ENCODE peak calls at places on chromosome 11, in six cellular contexts. Q is transverse colon, M is lower lobe of right lung, Z is PC-9, P is Peyer's patch, O is tibial artery. H is an unnamed sample.

GRCh38 chr11:132347156-132348090 is 977.0 kb downstream of the NTM start:
- DNase-seq in M (no peak), Q (no peak), P (no peak), Z (no peak), O (no peak), H (no peak)

GRCh38 chr11:58576792-58577440 is 1.3 kb upstream of the LPXN start:
- DNase-seq in M (no peak), Z (no peak), O (no peak), Q (no peak), P (no peak), H (peak)

GRCh38 chr11:32056445-32056844 is 34.4 kb upstream of the RCN1 start:
- DNase-seq in O (no peak), Q (no peak), M (no peak), Z (no peak), P (no peak), H (no peak)

GRCh38 chr11:67309661-67310061 is 6.3 kb downstream of the SSH3 start:
- DNase-seq in M (no peak), O (peak), Q (peak), P (no peak), Z (no peak), H (no peak)

GRCh38 chr11:16239130-16240105 is 116.9 kb downstream of the SOX6 start:
- DNase-seq in Z (no peak), O (no peak), P (no peak), M (no peak), Q (no peak), H (no peak)

GRCh38 chr11:121476379-121477032 is 23.7 kb upstream of the SORL1-AS1 start:
- DNase-seq in Q (no peak), O (no peak), P (no peak), M (no peak), Z (no peak), H (peak)

GRCh38 chr11:63020671-63021255 is 5.1 kb upstream of the SLC22A8 start:
- DNase-seq in P (no peak), O (no peak), M (no peak), Z (no peak), Q (no peak), H (no peak)

GRCh38 chr11:91239359-91239758 is 985.3 kb upstream of the FAT3 start:
- DNase-seq in P (no peak), Z (peak), O (no peak), Q (no peak), M (no peak), H (no peak)

GRCh38 chr11:79052539-79052938 is 388.3 kb downstream of the TENM4 start:
- DNase-seq in P (no peak), Q (no peak), Z (no peak), M (no peak), O (no peak), H (no peak)

GRCh38 chr11:60985991-60986915 is 14.8 kb downstream of the CD6 start:
- DNase-seq in P (no peak), M (peak), O (no peak), Q (peak), Z (peak), H (peak)

GRCh38 chr11:82818399-82819043 is 81.7 kb downstream of the PRCP start:
- DNase-seq in P (no peak), Z (no peak), O (no peak), Q (no peak), M (no peak), H (no peak)

GRCh38 chr11:96324912-96325311 is 18.1 kb downstream of the MAML2 start:
- DNase-seq in Z (peak), Q (no peak), O (no peak), P (no peak), M (no peak), H (peak)

GRCh38 chr11:14756349-14756748 is 112.7 kb downstream of the PDE3B start:
- DNase-seq in O (no peak), P (no peak), M (no peak), Q (no peak), Z (no peak), H (no peak)

GRCh38 chr11:26930518-26931247 is 63.2 kb upstream of the FIBIN start:
- DNase-seq in M (no peak), O (no peak), Z (no peak), Q (no peak), P (no peak), H (no peak)

GRCh38 chr11:65599216-65599954 is 3.8 kb upstream of the KCNK7 start:
- DNase-seq in O (peak), Q (no peak), Z (no peak), P (no peak), M (no peak), H (no peak)

GRCh38 chr11:77322926-77323590 is 21.6 kb upstream of the GDPD4 start:
- DNase-seq in O (no peak), M (no peak), Q (no peak), P (no peak), Z (no peak), H (no peak)

GRCh38 chr11:86484164-86484794 is 109.6 kb downstream of the CCDC81 start:
- DNase-seq in Z (peak), P (no peak), O (peak), M (no peak), Q (no peak), H (peak)

GRCh38 chr11:31834237-31834636 is 23.1 kb upstream of the PAX6 start:
- DNase-seq in M (no peak), O (no peak), Z (no peak), P (no peak), Q (no peak), H (no peak)

GRCh38 chr11:16867097-16867496 is 128.7 kb downstream of the C11orf58 start:
- DNase-seq in O (no peak), P (no peak), Z (no peak), M (no peak), Q (no peak), H (no peak)

GRCh38 chr11:33234397-33235168 is 22.6 kb upstream of the HIPK3 start:
- DNase-seq in Q (no peak), M (no peak), Z (no peak), P (no peak), O (no peak), H (no peak)

GRCh38 chr11:65366340-65366773 is 11.8 kb downstream of the TIGD3 start:
- DNase-seq in Z (peak), P (no peak), O (no peak), M (no peak), Q (peak), H (peak)

GRCh38 chr11:106706355-106706754 is 311.9 kb downstream of the GUCY1A2 start:
- DNase-seq in O (no peak), M (no peak), Q (no peak), P (no peak), Z (peak), H (peak)

GRCh38 chr11:83573097-83573496 is 286.9 kb upstream of the CCDC90B start:
- DNase-seq in P (no peak), M (no peak), O (no peak), Z (no peak), Q (no peak), H (peak)

GRCh38 chr11:110947100-110947499 is 234.9 kb upstream of the ARHGAP20 start:
- DNase-seq in Q (no peak), M (no peak), O (no peak), P (no peak), Z (no peak), H (no peak)

GRCh38 chr11:16986434-16987204 is 27.6 kb downstream of the PLEKHA7 start:
- DNase-seq in Q (peak), P (peak), O (no peak), Z (peak), M (peak), H (no peak)

GRCh38 chr11:46114378-46114777 is 6.9 kb downstream of the PHF21A start:
- DNase-seq in P (no peak), O (no peak), M (no peak), Z (no peak), Q (no peak), H (no peak)

GRCh38 chr11:43547411-43547718 is 133.2 kb upstream of the HSD17B12 start:
- DNase-seq in Z (no peak), Q (no peak), O (no peak), P (no peak), M (no peak), H (no peak)

GRCh38 chr11:27293500-27294417 is 69.3 kb downstream of the CCDC34 start:
- DNase-seq in O (no peak), M (no peak), Z (no peak), P (no peak), Q (no peak), H (no peak)

GRCh38 chr11:128448981-128449713 is 138.2 kb downstream of the ETS1 start:
- DNase-seq in O (no peak), Z (no peak), M (no peak), P (no peak), Q (no peak), H (no peak)

GRCh38 chr11:128481135-128481534 is 106.2 kb downstream of the ETS1 start:
- DNase-seq in P (no peak), Z (no peak), M (no peak), Q (no peak), O (no peak), H (no peak)

GRCh38 chr11:76339217-76339616 is 41.7 kb downstream of the THAP12 start:
- DNase-seq in Q (peak), Z (no peak), O (peak), P (no peak), M (peak), H (no peak)

GRCh38 chr11:65430406-65431217 is 8.0 kb downstream of the NEAT1 start:
- DNase-seq in O (no peak), Z (no peak), M (no peak), P (no peak), Q (peak), H (no peak)

GRCh38 chr11:19553683-19554333 is 158.8 kb upstream of the NAV2 start:
- DNase-seq in M (peak), O (peak), Z (peak), P (peak), Q (peak), H (peak)

GRCh38 chr11:75849917-75850316 is 34.9 kb downstream of the UVRAG start:
- DNase-seq in Q (no peak), O (no peak), P (no peak), Z (no peak), M (no peak), H (no peak)

GRCh38 chr11:71489311-71490043 is 36.5 kb downstream of the NADSYN1 start:
- DNase-seq in M (no peak), O (no peak), P (no peak), Z (no peak), Q (no peak), H (peak)

GRCh38 chr11:12731841-12732336 is 57.7 kb downstream of the TEAD1 start:
- DNase-seq in Q (no peak), O (no peak), Z (no peak), M (no peak), P (no peak), H (no peak)

GRCh38 chr11:2137202-2138071 is 1.8 kb downstream of the IGF2 start:
- DNase-seq in P (no peak), Q (peak), Z (peak), M (peak), O (no peak), H (peak)

GRCh38 chr11:20477418-20478090 is 90.0 kb downstream of the PRMT3 start:
- DNase-seq in M (no peak), Z (no peak), P (no peak), Q (no peak), O (no peak), H (no peak)

GRCh38 chr11:64040684-64041267 is 5.0 kb downstream of the FLRT1 start:
- DNase-seq in Z (no peak), O (no peak), Q (no peak), P (no peak), M (no peak), H (no peak)
- TF ChIP-seq CTCF in Z (peak), O (no peak), Q (peak), P (peak), M (peak), H (peak)

GRCh38 chr11:120342678-120343077 is 6.5 kb downstream of the ARHGEF12 start:
- DNase-seq in Z (no peak), P (no peak), Q (no peak), M (no peak), O (no peak), H (no peak)
- H3K27ac ChIP-seq in Z (no peak), P (no peak), Q (no peak), M (no peak), O (no peak), H (no peak)

GRCh38 chr11:118073554-118073953 is 3.3 kb upstream of the TMPRSS4 start:
- DNase-seq in P (no peak), Z (no peak), O (no peak), Q (no peak), M (no peak), H (no peak)

GRCh38 chr11:118071416-118072030 is 5.4 kb upstream of the TMPRSS4 start:
- DNase-seq in P (no peak), Q (no peak), O (no peak), M (no peak), Z (no peak), H (no peak)

GRCh38 chr11:118076754-118077281 is at the start of gene TMPRSS4:
- DNase-seq in P (peak), M (peak), O (no peak), Z (peak), Q (peak), H (peak)

GRCh38 chr11:118074091-118074685 is 2.7 kb upstream of the TMPRSS4 start:
- DNase-seq in Q (no peak), M (no peak), Z (no peak), O (no peak), P (no peak), H (no peak)

DNA sequence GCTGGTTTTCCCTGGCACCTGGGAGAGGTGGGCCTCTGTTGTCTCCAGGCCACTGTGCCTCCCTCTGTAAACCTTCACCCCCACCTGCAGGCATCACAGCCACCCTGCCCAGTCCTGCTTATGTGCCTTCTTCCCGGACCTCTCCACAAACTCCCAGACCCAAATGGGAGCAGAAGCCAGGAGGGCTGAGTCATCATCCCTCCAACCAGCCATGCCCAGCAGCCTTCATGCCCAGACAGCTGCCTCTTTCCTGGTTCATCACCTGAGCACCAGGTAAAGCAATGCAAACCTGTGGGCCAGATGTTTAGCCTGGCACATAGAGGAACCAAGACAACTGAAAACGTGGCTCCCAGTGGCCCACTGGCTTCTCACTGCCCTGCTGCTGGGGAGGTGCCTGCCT is 2.1 kb upstream of the TMPRSS4 start:
- DNase-seq in O (no peak), P (no peak), M (no peak), Q (peak), Z (peak), H (peak)
- TF ChIP-seq CTCF in O (no peak), P (no peak), M (no peak), Q (no peak), Z (no peak), H (no peak)

GRCh38 chr11:11177156-11177808 is 175.8 kb downstream of the CSNK2A3 start:
- DNase-seq in O (no peak), P (no peak), M (no peak), Q (no peak), Z (no peak), H (no peak)

GRCh38 chr11:11173316-11174025 is 179.6 kb downstream of the CSNK2A3 start:
- DNase-seq in Z (no peak), Q (no peak), M (no peak), O (no peak), P (no peak), H (no peak)

GRCh38 chr11:11178671-11179070 is 174.4 kb downstream of the CSNK2A3 start:
- DNase-seq in O (no peak), Z (no peak), Q (no peak), P (no peak), M (no peak), H (no peak)

DNA sequence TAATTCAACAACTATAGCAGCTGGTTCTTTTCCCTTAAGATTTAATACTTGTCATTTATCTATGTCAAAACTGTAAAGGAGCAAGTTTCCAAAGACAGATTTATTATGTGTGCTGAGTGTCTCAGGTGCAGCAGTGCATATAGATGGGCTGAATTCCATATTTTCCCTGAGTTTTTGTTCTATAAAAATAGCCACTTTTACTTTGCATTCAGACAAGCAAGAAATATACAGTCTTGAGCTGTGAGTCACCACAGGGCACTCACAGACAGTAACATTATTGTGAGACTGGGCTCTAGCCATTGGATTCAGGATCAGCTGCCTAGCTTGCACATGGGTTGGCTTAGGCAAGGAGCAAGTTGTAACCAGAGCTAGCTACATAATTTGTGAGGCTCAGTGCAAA is 173.8 kb downstream of the CSNK2A3 start:
- DNase-seq in P (no peak), O (no peak), Q (no peak), M (no peak), Z (no peak), H (peak)
- H3K27ac ChIP-seq in P (no peak), O (peak), Q (peak), M (no peak), Z (no peak), H (no peak)

GRCh38 chr11:109519253-109519652 is 97.3 kb downstream of the C11orf87 start:
- DNase-seq in Z (no peak), P (no peak), O (no peak), Q (no peak), M (no peak), H (no peak)

GRCh38 chr11:109526061-109526460 is 104.1 kb downstream of the C11orf87 start:
- DNase-seq in Z (no peak), P (no peak), O (no peak), M (no peak), Q (no peak), H (no peak)

GRCh38 chr11:109527496-109527895 is 105.5 kb downstream of the C11orf87 start:
- DNase-seq in M (no peak), O (no peak), Z (no peak), Q (no peak), P (no peak), H (no peak)

GRCh38 chr11:109521571-109522086 is 99.6 kb downstream of the C11orf87 start:
- DNase-seq in O (no peak), Q (no peak), P (no peak), M (no peak), Z (no peak), H (peak)

DNA sequence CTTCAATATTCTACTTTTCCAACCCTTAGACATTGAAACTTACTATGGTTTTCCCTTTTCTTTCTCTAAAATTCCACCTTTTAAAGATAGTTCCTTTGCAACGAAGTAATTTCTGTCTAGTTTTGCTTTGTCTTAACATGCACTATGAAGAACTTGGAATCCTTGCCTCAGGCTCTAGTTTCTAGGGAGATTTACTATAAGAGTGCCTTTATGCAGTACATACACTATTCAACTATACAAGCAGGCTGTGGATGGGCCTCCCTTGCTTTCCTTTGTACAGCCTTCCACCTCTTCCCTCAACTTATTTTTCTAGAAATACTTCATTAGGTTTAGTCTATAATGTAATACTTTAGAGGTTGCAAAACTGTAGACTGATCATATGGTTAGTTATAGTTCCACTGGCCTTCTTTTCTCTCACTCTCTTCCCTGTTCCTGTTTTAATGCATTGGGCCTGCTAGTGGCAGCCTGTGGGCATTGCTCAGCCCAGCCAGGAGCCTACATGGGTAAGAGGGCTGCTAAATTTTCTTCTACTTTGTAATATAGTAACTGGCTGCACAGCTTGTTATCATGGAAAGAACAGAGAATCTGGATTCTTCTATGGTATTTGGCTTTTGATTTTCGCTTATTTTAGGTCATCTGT is 100.2 kb downstream of the C11orf87 start:
- DNase-seq in P (no peak), M (no peak), Z (no peak), O (no peak), Q (no peak), H (no peak)
- TF ChIP-seq CTCF in P (no peak), M (no peak), Z (no peak), O (no peak), Q (no peak), H (no peak)

GRCh38 chr11:101860694-101861371 is 54.0 kb upstream of the CEP126 start:
- DNase-seq in P (no peak), Z (peak), Q (peak), O (no peak), M (no peak), H (peak)

GRCh38 chr11:101864098-101864497 is 50.7 kb upstream of the CEP126 start:
- DNase-seq in M (no peak), O (no peak), P (no peak), Q (no peak), Z (no peak), H (no peak)

GRCh38 chr11:101866619-101867491 is 48.0 kb upstream of the CEP126 start:
- DNase-seq in P (no peak), O (no peak), M (no peak), Q (no peak), Z (no peak), H (peak)

GRCh38 chr11:101863361-101863760 is 51.4 kb upstream of the CEP126 start:
- DNase-seq in P (no peak), M (no peak), O (no peak), Q (no peak), Z (no peak), H (peak)

GRCh38 chr11:101862410-101863233 is 52.2 kb upstream of the CEP126 start:
- DNase-seq in P (no peak), Z (peak), M (no peak), Q (peak), O (no peak), H (peak)
- H3K27ac ChIP-seq in P (no peak), Z (peak), M (no peak), Q (no peak), O (peak), H (no peak)

GRCh38 chr11:130237282-130238006 is 77.3 kb downstream of the ZBTB44 start:
- DNase-seq in Z (no peak), M (no peak), O (no peak), Q (no peak), P (no peak), H (no peak)

GRCh38 chr11:130243816-130244215 is 70.9 kb downstream of the ZBTB44 start:
- DNase-seq in P (no peak), M (no peak), Q (no peak), Z (no peak), O (no peak), H (no peak)

GRCh38 chr11:130244851-130245250 is 69.9 kb downstream of the ZBTB44 start:
- DNase-seq in Z (no peak), Q (no peak), M (no peak), O (no peak), P (no peak), H (no peak)

GRCh38 chr11:130246270-130246669 is 68.4 kb downstream of the ZBTB44 start:
- DNase-seq in Z (no peak), M (no peak), O (no peak), Q (no peak), P (no peak), H (no peak)

DNA sequence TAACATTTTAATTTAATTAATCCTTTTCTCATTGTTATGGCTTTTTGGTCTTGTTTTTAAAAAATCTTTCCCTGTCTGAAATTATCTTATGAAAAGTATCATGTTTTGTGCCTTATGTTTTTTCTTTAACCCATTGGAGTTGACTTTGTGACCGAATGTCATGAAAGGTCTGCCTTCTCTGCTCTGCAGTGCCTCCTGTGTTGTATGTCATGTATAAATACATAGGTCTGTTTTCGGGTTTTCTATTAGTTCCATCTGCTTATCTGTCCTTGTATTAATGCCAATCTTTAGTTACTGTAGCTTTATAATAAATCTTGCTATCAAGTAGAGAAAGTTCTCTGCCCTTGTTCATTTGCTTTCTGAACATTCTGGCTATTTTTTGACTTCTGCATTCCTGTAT is 73.0 kb downstream of the ZBTB44 start:
- DNase-seq in Q (no peak), P (no peak), Z (no peak), M (no peak), O (no peak), H (no peak)
- TF ChIP-seq CTCF in Q (no peak), P (no peak), Z (no peak), M (no peak), O (no peak), H (no peak)

H was measured in RWPE1.